ENCODE peak calls at places on chromosome 22, in six cellular contexts. I is heart left ventricle, O is IMR-90, P is AG04450, M is sigmoid colon, D is endodermal cell. G is an unnamed sample.

GRCh38 chr22:50711446-50712340 is 26.3 kb upstream of the ACR start:
- DNase-seq in O (no peak), M (no peak), I (peak), P (no peak), D (peak), G (peak)

GRCh38 chr22:49942565-49943404 is 17.8 kb upstream of the PIM3 start:
- DNase-seq in I (no peak), P (no peak), M (no peak), O (no peak), D (no peak), G (no peak)

GRCh38 chr22:48259991-48260670 is 1497.7 kb downstream of the TBC1D22A start:
- DNase-seq in O (no peak), I (no peak), D (no peak), M (no peak), P (no peak), G (no peak)

GRCh38 chr22:19592464-19592863 is 68.3 kb upstream of the CLDN5 start:
- DNase-seq in I (no peak), O (no peak), P (no peak), D (no peak), M (peak), G (no peak)

GRCh38 chr22:46362221-46362933 is 26.9 kb downstream of the TRMU start:
- DNase-seq in M (no peak), P (no peak), I (no peak), O (peak), D (peak), G (peak)

GRCh38 chr22:48829908-48830307 is 997.8 kb downstream of the BRD1 start:
- DNase-seq in I (no peak), P (no peak), M (no peak), O (no peak), D (no peak), G (no peak)

GRCh38 chr22:23910496-23911190 is 16.5 kb downstream of the MIF start:
- DNase-seq in O (no peak), I (no peak), M (no peak), P (no peak), D (peak), G (no peak)

GRCh38 chr22:36368359-36368983 is 19.3 kb downstream of the MYH9 start:
- DNase-seq in I (peak), M (no peak), O (peak), D (peak), P (peak), G (peak)

GRCh38 chr22:37059876-37060449 is 8.4 kb downstream of the KCTD17 start:
- DNase-seq in D (no peak), O (no peak), P (no peak), M (no peak), I (no peak), G (no peak)

GRCh38 chr22:20857247-20857643 is 1.4 kb downstream of the PI4KA start:
- DNase-seq in O (no peak), D (no peak), I (no peak), M (no peak), P (no peak), G (no peak)

GRCh38 chr22:30705710-30706651 is 11.3 kb downstream of the OSBP2 start:
- DNase-seq in I (no peak), D (peak), M (no peak), P (peak), O (peak), G (no peak)

DNA sequence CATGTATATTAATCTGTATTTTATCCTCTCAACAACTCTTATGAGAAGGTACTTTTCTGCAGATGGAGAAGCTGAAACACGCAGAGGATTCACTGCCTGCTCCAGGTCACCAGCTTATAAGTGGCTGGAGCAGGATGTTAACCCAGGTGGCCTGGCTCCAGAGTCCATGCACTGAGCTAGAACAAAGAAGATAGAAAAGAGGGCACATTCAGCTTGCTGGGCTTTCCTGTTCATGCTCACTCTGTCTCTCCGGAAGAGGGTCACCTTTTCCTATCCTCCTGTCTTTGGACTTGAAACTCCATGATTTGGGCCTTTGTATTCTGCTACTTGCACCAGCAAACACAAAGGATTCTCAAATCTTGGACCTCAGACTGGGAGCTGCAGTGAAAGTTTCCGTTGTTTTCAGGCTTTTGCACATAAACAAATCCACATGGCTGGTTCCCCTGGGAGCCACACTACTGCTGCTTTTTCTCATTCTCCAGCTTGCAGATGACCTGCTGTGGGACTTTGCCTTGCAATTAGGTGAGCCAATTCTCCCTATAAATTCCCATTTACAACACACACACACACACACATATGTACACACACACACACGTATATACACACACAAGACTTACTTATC is 117.3 kb upstream of the GRK3 start:
- DNase-seq in D (peak), M (no peak), O (no peak), P (no peak), I (no peak), G (no peak)
- H3K4me3 ChIP-seq in D (peak), M (no peak), O (no peak), P (no peak), I (no peak), G (no peak)

GRCh38 chr22:44145544-44145943 is 35.2 kb upstream of the PARVG start:
- DNase-seq in P (no peak), I (peak), M (peak), O (no peak), D (no peak), G (peak)

GRCh38 chr22:44146088-44146861 is 34.5 kb upstream of the PARVG start:
- DNase-seq in D (peak), M (no peak), P (no peak), O (no peak), I (no peak), G (no peak)

GRCh38 chr22:44151661-44152060 is 29.1 kb upstream of the PARVG start:
- DNase-seq in I (no peak), O (peak), D (no peak), M (no peak), P (peak), G (peak)

GRCh38 chr22:44147036-44147645 is 33.6 kb upstream of the PARVG start:
- DNase-seq in O (no peak), D (no peak), P (no peak), M (no peak), I (no peak), G (no peak)

DNA sequence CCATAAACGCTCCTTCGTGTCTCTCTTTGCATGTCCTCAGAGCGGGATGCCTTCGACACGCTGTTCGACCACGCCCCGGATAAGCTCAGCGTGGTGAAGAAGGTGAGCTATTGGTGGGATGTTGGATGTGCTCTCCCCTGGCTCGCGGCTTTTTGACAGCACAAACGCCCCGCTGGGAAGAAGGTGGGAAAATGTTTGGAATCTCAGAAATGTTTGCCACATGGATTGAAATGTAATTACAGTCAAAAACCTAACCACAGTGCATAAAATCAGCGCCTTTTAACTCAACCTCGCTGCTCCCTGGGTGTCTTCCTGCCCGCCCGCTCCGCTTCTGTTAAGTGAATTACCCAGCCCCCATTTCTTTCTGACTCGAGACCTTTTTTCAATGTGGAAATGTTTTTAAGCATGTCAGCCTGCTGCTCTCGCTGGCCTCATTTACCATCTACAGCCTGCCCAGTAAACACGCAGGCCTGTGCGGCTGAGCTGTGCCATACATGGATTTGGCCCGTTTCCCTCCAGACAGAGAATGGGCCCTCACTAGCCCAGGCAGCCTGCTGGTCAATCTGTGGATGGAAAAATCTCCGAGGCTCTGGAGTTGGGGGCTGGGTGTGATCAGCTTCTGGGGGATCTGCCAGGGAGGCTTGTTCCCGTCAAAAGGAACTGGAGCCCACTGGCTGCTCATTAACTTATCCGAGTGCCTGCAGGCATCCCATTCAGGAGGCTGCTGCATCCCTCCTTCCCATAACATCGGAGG is 32.7 kb upstream of the PARVG start:
- DNase-seq in D (peak), O (peak), P (no peak), M (peak), I (no peak), G (no peak)
- H3K27ac ChIP-seq in D (peak), O (peak), P (peak), M (no peak), I (no peak), G (no peak)

GRCh38 chr22:39243443-39244072 is 1.2 kb downstream of the PDGFB start:
- DNase-seq in I (peak), M (no peak), P (no peak), D (peak), O (no peak), G (no peak)
- H3K4me3 ChIP-seq in I (peak), M (peak), P (peak), D (peak), O (peak), G (peak)

DNA sequence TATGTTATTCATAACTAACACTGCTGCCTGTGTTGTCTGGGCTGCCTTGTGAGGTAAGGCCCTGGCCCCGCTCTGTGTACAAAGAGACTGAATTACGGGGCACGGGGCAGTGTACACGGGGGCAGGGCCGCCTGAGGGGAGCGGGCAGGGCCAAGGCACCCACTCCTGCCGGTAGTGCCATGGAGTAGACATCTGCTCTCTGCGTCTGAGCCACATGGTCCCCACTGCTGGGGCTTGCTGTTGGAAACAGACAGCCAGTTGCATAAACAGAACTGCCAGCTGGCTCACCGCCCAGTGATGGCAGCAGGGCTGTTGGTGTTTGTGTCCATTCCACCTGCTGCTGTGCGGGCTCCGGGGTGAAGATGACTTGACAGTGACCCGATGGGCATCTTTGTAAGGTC is 19.8 kb downstream of the FAM118A start:
- DNase-seq in P (no peak), D (no peak), M (peak), O (no peak), I (peak), G (peak)
- H3K27ac ChIP-seq in P (no peak), D (no peak), M (no peak), O (no peak), I (no peak), G (peak)

DNA sequence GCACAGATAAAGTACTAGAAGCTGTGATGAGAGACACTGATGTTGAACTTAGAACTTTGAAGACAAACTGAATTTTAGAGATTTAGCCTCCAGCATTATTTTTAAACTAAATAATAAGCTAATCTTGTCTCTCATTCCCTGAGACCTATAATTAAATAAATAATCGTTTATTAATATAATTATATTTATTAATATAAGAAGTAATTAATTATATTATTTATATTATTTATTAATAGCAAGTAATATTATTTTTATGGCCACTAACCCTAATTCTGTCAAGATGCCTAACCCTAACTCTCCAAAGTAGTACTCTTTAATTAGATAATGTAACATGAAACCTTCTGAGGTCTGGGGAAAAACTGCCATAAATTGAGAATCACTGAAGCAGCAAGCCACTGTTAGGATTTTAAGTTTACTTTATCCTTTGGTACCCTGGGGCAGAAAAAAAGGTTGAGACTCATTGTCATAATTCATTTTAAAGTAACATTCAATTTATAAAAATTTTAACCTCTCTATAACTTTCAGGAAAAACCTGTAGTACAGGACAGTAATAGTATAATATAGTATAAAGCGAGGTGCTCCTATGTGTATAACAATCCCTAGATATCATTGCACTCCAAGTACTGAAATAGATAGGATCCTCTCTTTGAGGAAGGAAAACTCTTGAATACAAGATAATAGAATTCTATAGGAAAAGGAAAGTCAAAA is 85.4 kb downstream of the TTC28 start:
- DNase-seq in M (no peak), I (no peak), P (no peak), D (no peak), O (no peak), G (no peak)
- H3K4me3 ChIP-seq in M (no peak), I (no peak), P (no peak), D (no peak), O (no peak), G (no peak)